ENCODE peak calls at places on chromosomes 5 and 9, in five cellular contexts. T, X, P, J and H are unnamed samples.

GRCh38 chr5:129852747-129853352 is 51.4 kb upstream of the CHSY3 start:
- DNase-seq in T (peak), X (peak), P (peak), J (peak), H (peak)

GRCh38 chr9:129498451-129499376 is 122.2 kb downstream of the C9orf50 start:
- DNase-seq in T (no peak), X (no peak), P (no peak), J (no peak), H (no peak)

GRCh38 chr5:143501176-143501840 is 97.8 kb upstream of the NR3C1 start:
- DNase-seq in T (no peak), X (no peak), P (no peak), J (no peak), H (no peak)

GRCh38 chr9:86322973-86323644 is 31.1 kb downstream of the TUT7 start:
- DNase-seq in T (no peak), X (no peak), P (no peak), J (no peak), H (no peak)

GRCh38 chr5:68543212-68543611 is 327.7 kb downstream of the PIK3R1 start:
- DNase-seq in T (no peak), X (no peak), P (no peak), J (no peak), H (no peak)

GRCh38 chr5:131635755-131636479 is 888 bp upstream of the RAPGEF6 start:
- DNase-seq in T (no peak), X (no peak), P (no peak), J (peak), H (peak)

GRCh38 chr5:78677777-78678668 is 29.5 kb upstream of the LHFPL2 start:
- DNase-seq in T (no peak), X (no peak), P (peak), J (no peak), H (no peak)

GRCh38 chr9:4137234-4137633 is 162.6 kb downstream of the GLIS3 start:
- DNase-seq in T (no peak), X (no peak), P (no peak), J (no peak), H (no peak)

GRCh38 chr5:6321078-6321477 is 57.3 kb downstream of the MED10 start:
- DNase-seq in T (no peak), X (no peak), P (no peak), J (no peak), H (no peak)

GRCh38 chr9:95816716-95817115 is 58.8 kb upstream of the ERCC6L2 start:
- DNase-seq in T (no peak), X (no peak), P (no peak), J (no peak), H (no peak)

GRCh38 chr9:94287877-94288513 is 28.9 kb downstream of the ZNF169 start:
- DNase-seq in T (no peak), X (no peak), P (no peak), J (no peak), H (no peak)

GRCh38 chr5:16854351-16854750 is 81.7 kb downstream of the MYO10 start:
- DNase-seq in T (no peak), X (no peak), P (no peak), J (no peak), H (no peak)

GRCh38 chr5:37208883-37209808 is 40.0 kb downstream of the CPLANE1 start:
- DNase-seq in T (no peak), X (no peak), P (peak), J (peak), H (no peak)

GRCh38 chr9:110189001-110189400 is 19.0 kb downstream of the C9orf152 start:
- DNase-seq in T (no peak), X (no peak), P (peak), J (no peak), H (no peak)

GRCh38 chr5:157030692-157031091 is 28.2 kb downstream of the HAVCR1 start:
- DNase-seq in T (no peak), X (no peak), P (no peak), J (no peak), H (no peak)
- TF ChIP-seq CTCF in T (no peak), X (no peak), P (no peak), J (no peak), H (no peak)

DNA sequence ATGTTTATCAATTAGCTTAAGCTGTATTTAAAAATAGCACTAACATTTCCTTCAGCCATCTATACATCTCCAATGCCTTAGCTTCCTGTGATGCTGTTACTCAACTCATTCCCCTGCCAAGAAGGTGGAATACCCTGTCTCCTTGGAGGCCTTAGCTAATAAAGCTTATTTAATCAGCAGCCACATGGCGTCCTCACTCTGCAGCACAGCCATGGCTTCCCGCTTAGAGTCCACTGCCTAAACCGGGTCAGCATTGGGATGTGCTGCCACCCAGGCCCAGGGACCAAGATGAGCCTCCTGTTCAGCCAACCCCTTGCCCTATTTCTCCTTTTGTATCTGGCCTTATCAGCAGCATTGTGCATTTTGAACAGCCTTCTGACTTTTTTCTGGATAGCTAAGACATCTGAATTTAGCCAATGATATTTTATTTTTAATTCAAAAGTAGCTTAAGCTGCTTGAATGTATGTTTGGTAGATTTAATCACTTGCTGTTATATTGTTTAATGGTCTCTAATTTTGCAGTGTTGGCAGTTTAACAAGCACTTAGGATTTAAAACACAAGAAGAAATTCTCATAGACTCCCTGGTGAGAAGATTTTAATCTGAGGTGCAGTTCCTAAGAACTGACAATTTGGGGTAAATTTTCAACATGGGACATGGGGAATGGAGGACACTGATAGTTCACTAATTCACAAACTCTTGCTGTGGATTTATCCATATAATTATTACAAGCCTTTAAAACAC is 113.0 kb downstream of the RPS23 start:
- DNase-seq in T (no peak), X (no peak), P (peak), J (no peak), H (no peak)
- TF ChIP-seq CTCF in T (no peak), X (no peak), P (no peak), J (no peak), H (no peak)

GRCh38 chr5:33379757-33380156 is 61.0 kb upstream of the TARS1 start:
- DNase-seq in T (no peak), X (no peak), P (no peak), J (peak), H (no peak)
- TF ChIP-seq CTCF in T (no peak), X (no peak), P (no peak), J (no peak), H (no peak)

GRCh38 chr5:171630047-171630669 is 155.5 kb upstream of the SMIM23 start:
- DNase-seq in T (no peak), X (peak), P (no peak), J (peak), H (no peak)
- TF ChIP-seq CTCF in T (no peak), X (no peak), P (peak), J (no peak), H (no peak)

GRCh38 chr5:84249918-84250635 is 134.6 kb downstream of the EDIL3 start:
- DNase-seq in T (no peak), X (no peak), P (no peak), J (no peak), H (no peak)
- TF ChIP-seq CTCF in T (no peak), X (no peak), P (no peak), J (no peak), H (no peak)

GRCh38 chr9:121286973-121287721 is 19.2 kb downstream of the GSN start:
- DNase-seq in T (no peak), X (peak), P (peak), J (peak), H (peak)
- TF ChIP-seq CTCF in T (no peak), X (no peak), P (peak), J (no peak), H (no peak)

DNA sequence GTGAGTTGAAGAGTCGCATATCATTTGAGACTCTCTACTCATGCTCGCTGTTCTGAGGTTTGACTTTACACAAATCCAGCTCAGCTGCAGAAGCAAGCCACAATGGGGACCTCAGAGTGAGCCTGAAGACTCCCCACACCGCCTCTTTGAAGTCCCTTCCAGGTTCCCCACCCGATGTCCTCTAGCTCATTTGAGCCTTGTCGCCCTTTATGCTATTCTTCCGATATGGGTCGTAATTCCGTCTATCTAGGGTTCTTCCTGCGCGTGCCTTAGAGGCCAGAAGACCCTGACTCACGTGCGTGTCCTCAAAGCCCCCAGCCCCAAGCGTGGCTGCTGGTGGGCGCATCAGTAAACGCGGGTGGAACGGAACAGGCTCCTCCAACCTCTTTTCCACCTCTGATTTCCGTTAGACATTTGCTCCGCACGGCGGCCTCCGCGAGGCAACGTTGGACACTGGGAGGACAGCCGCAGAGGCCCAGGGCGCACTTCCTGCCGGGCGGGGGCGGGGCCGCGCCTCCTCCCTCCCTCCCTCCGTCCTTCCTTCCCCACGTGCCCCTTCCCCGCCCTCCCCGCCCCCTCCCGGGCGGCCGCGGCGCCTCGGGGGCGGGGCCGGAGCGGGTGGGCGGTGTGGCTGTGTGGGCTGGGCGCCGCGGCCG is at the start of gene SNX30:
- DNase-seq in T (peak), X (peak), P (peak), J (peak), H (peak)
- TF ChIP-seq CTCF in T (no peak), X (no peak), P (no peak), J (no peak), H (no peak)